ENCODE peak calls at places on chromosome 14, in six cellular contexts. X, J, H, C, U and D are unnamed samples.

GRCh38 chr14:49594347-49595089 is 4.2 kb upstream of the LRR1 start:
- DNase-seq in X (no peak), J (peak), H (peak), C (no peak), U (peak), D (peak)

GRCh38 chr14:75147423-75148071 is 20.7 kb upstream of the NEK9 start:
- DNase-seq in X (peak), J (no peak), H (no peak), C (peak), U (peak), D (peak)

GRCh38 chr14:82067221-82067620 is 533.6 kb upstream of the SEL1L start:
- DNase-seq in X (no peak), J (no peak), H (no peak), C (no peak), U (no peak), D (no peak)

GRCh38 chr14:35341454-35342159 is 49.4 kb downstream of the PSMA6 start:
- DNase-seq in X (peak), J (peak), H (no peak), C (peak), U (peak), D (peak)

GRCh38 chr14:69580009-69580577 is 5.4 kb upstream of the CCDC177 start:
- DNase-seq in X (no peak), J (peak), H (peak), C (no peak), U (peak), D (peak)

GRCh38 chr14:31297112-31297511 is 89.5 kb upstream of the HECTD1 start:
- DNase-seq in X (no peak), J (no peak), H (no peak), C (no peak), U (no peak), D (no peak)

GRCh38 chr14:86858591-86858990 is 1134.4 kb downstream of the GALC start:
- DNase-seq in X (no peak), J (no peak), H (no peak), C (no peak), U (peak), D (peak)

GRCh38 chr14:58129208-58129607 is 22.8 kb downstream of the ARMH4 start:
- DNase-seq in X (no peak), J (peak), H (no peak), C (no peak), U (no peak), D (no peak)

GRCh38 chr14:28577711-28578131 is 188.9 kb upstream of the FOXG1 start:
- DNase-seq in X (no peak), J (peak), H (no peak), C (no peak), U (peak), D (peak)

GRCh38 chr14:77313374-77313773 is 7.3 kb downstream of the POMT2 start:
- DNase-seq in X (no peak), J (no peak), H (no peak), C (no peak), U (no peak), D (no peak)

GRCh38 chr14:97361181-97361580 is 564.0 kb downstream of the VRK1 start:
- DNase-seq in X (no peak), J (no peak), H (no peak), C (no peak), U (no peak), D (no peak)

GRCh38 chr14:71602524-71602923 is 329.7 kb upstream of the RGS6 start:
- DNase-seq in X (no peak), J (no peak), H (no peak), C (no peak), U (no peak), D (no peak)

GRCh38 chr14:73426877-73427276 is 31.5 kb downstream of the NUMB start:
- DNase-seq in X (no peak), J (no peak), H (no peak), C (no peak), U (peak), D (peak)
- H3K4me3 ChIP-seq in X (no peak), J (no peak), H (no peak), C (no peak), U (no peak), D (no peak)

GRCh38 chr14:100192672-100193416 is 33.4 kb upstream of the DEGS2 start:
- DNase-seq in X (peak), J (peak), H (peak), C (peak), U (peak), D (peak)

GRCh38 chr14:100191584-100192249 is 32.3 kb upstream of the DEGS2 start:
- DNase-seq in X (no peak), J (no peak), H (no peak), C (no peak), U (no peak), D (no peak)

GRCh38 chr14:100192250-100192671 is 32.8 kb upstream of the DEGS2 start:
- DNase-seq in X (no peak), J (no peak), H (no peak), C (no peak), U (no peak), D (no peak)

GRCh38 chr14:100190126-100190525 is 30.7 kb upstream of the DEGS2 start:
- DNase-seq in X (no peak), J (peak), H (no peak), C (no peak), U (no peak), D (no peak)

GRCh38 chr14:100193417-100194357 is 34.2 kb upstream of the DEGS2 start:
- DNase-seq in X (peak), J (no peak), H (peak), C (no peak), U (no peak), D (no peak)
- TF ChIP-seq CTCF in X (no peak), J (no peak), H (no peak), C (no peak), U (no peak), D (no peak)

DNA sequence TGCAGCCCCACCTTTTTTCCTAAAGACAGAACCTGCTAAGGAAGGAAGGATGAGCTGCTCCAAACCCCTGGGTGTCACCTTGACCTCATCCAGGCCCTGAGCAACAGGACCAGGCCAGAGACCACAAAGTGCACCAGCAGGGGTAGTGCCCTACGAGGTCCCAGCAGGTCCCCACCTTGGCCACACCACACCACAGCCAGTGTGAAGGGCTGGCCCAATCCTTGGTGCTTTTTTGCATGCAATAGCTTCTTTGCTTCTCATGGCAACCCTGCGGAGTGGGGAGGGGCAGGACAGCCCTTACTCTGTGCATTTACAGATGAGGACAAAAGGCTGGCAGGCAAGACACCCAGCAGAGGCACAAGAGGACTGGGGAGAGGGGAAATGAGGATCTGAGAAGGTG is 352.6 kb downstream of the BCL11B start:
- DNase-seq in X (no peak), J (no peak), H (no peak), C (no peak), U (no peak), D (no peak)
- H3K4me3 ChIP-seq in X (no peak), J (no peak), H (no peak), C (no peak), U (no peak), D (no peak)

GRCh38 chr14:103541944-103542544 is 13.0 kb downstream of the TRMT61A start:
- DNase-seq in X (peak), J (no peak), H (no peak), C (no peak), U (no peak), D (no peak)
- TF ChIP-seq CTCF in X (no peak), J (no peak), H (no peak), C (no peak), U (no peak), D (no peak)

GRCh38 chr14:56120091-56120632 is 2.0 kb downstream of the PELI2 start:
- DNase-seq in X (no peak), J (no peak), H (no peak), C (no peak), U (no peak), D (peak)
- H3K4me3 ChIP-seq in X (peak), J (no peak), H (no peak), C (peak), U (peak), D (peak)

GRCh38 chr14:106610691-106611090 is 1084.3 kb downstream of the TMEM121 start:
- DNase-seq in X (no peak), J (no peak), H (no peak), C (no peak), U (no peak), D (no peak)

GRCh38 chr14:106606936-106607335 is 1080.6 kb downstream of the TMEM121 start:
- DNase-seq in X (no peak), J (no peak), H (no peak), C (no peak), U (no peak), D (no peak)

DNA sequence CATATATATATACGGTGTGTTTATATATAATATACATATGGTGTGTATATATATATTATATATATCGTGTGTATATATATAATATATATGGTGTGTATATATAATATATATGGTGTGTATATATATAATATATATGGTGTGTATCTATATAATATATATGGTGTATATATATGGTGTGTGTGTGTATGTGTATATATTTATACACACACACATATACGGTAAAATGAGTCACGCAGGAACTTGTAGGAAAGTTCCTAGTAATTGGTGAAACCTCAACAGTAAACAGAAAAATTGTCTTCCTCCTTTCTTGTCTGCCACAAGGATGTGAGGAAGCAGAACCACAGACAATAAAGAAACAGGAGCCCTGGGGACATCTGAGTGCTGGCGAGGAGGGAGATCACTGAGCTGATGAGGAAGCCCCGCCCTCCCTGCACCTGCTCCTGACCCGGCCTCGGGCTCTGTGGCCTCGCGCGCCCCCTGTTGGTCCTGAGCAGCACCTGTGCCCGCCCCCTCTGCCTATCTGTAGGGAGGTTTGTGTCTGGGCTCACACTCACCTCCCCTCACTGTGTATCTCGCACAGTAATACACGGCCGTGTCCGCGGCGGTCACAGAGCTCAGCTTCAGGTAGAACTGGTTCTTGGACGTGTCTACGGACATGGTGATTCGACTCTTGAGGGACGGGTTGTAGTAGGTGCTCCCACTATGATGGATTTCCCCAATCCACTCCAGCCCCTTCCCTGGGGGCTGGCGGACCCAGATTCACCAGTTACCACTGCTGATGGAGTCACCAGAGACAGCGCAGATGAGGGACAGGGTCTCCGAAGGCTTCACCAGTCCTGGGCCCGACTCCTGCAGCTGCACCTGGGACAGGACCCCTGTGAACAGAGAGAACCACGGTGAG is 1079.4 kb downstream of the TMEM121 start:
- DNase-seq in X (no peak), J (no peak), H (peak), C (peak), U (no peak), D (no peak)
- TF ChIP-seq CTCF in X (no peak), J (peak), H (peak), C (peak), U (no peak), D (no peak)

DNA sequence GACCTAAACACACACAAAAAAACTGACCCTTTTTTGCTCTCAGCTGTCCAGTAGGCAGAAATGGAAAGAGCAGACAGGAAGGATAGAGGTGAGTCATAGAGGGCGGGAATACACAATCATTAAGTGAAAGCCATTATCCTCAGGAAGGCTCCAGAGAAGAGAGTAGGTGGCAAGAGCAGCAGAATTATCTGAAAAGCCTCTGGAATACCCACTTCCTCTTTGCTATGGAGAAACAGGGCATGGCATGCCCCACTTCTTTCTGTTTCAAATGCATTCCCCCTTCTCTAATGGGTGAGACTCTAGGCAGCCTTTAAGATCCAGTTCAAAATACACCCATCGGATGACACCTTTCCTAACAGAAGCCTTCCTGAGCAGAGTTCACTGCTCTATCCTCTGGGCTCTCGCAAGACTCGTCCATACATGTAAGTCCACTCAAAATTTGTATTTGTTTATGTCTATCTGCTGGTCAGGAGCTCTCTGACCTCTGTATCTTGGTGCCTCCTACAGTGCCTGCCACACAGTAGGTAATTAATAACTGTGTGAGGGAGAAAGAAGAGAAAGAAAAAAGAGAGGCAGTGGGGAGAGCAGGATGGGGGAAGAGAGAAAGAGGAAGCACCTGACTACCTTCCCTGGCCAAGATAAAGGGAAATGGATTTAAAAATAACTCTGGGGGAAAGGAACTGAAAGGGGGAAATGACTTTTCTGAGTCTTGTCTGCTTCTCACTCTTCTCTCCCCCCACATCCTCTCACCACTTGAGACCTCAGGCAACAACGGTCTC is 8.5 kb downstream of the KLHL33 start:
- DNase-seq in X (no peak), J (peak), H (peak), C (no peak), U (peak), D (peak)
- H3K4me3 ChIP-seq in X (no peak), J (no peak), H (peak), C (no peak), U (peak), D (no peak)